ENCODE peak calls at places on chromosomes 6 and 20, in eight cellular contexts. U is HL-60; J is GM10248; I is CD8-positive, alpha-beta T cell; D is spleen; V is cardiac fibroblast; Y is stomach; K is psoas muscle. L is an unnamed sample.

GRCh38 chr6:134074151-134074712 is 21.8 kb upstream of the SLC2A12 start:
- DNase-seq in K (no peak), U (no peak), V (no peak), I (no peak), Y (no peak), D (no peak), J (no peak), L (peak)

GRCh38 chr6:165298426-165298825 is 11.0 kb downstream of the C6orf118 start:
- DNase-seq in U (no peak), Y (no peak), K (no peak), D (no peak), V (no peak), I (no peak), J (no peak), L (no peak)

GRCh38 chr20:64065973-64066341 is 3.0 kb downstream of the TCEA2 start:
- DNase-seq in V (peak), J (peak), K (no peak), D (no peak), U (no peak), Y (no peak), I (no peak), L (no peak)

GRCh38 chr6:42410861-42411260 is 40.9 kb downstream of the TRERF1 start:
- DNase-seq in K (no peak), V (no peak), Y (no peak), D (no peak), U (no peak), I (peak), J (no peak), L (no peak)

GRCh38 chr6:157985378-157986155 is 3.9 kb downstream of the SYNJ2 start:
- DNase-seq in K (no peak), U (no peak), D (peak), Y (no peak), V (no peak), J (no peak), I (no peak), L (no peak)

GRCh38 chr20:20549699-20550098 is 162.7 kb downstream of the RALGAPA2 start:
- DNase-seq in K (no peak), Y (no peak), U (no peak), V (peak), I (no peak), D (no peak), J (no peak), L (no peak)

GRCh38 chr6:130885392-130886192 is 58.4 kb downstream of the SMLR1 start:
- DNase-seq in Y (peak), V (peak), K (no peak), U (peak), D (no peak), J (peak), I (peak), L (peak)

GRCh38 chr6:111503194-111503593 is 20.2 kb upstream of the REV3L start:
- DNase-seq in U (no peak), I (no peak), V (no peak), J (no peak), K (no peak), D (no peak), Y (no peak), L (no peak)

GRCh38 chr20:43506238-43506637 is 1.3 kb upstream of the L3MBTL1 start:
- DNase-seq in Y (no peak), J (no peak), U (no peak), K (no peak), D (no peak), I (no peak), V (no peak), L (no peak)

GRCh38 chr6:148343028-148343374 is 363 bp downstream of the SASH1 start:
- DNase-seq in Y (no peak), V (no peak), J (no peak), D (peak), U (no peak), K (peak), I (no peak), L (no peak)

GRCh38 chr20:23641936-23642751 is 4.4 kb upstream of the CST3 start:
- DNase-seq in V (peak), U (peak), D (no peak), I (no peak), K (peak), Y (no peak), J (no peak), L (no peak)

GRCh38 chr6:26660096-26660425 is 515 bp upstream of the ZNF322 start:
- DNase-seq in K (no peak), J (peak), I (no peak), Y (no peak), D (no peak), V (peak), U (no peak), L (no peak)

GRCh38 chr20:36742558-36742957 is 3.3 kb downstream of the NDRG3 start:
- DNase-seq in V (no peak), J (no peak), Y (no peak), U (no peak), D (no peak), I (no peak), K (no peak), L (no peak)

GRCh38 chr20:36744764-36745191 is 1.1 kb downstream of the NDRG3 start:
- DNase-seq in K (peak), I (no peak), Y (peak), J (no peak), D (no peak), V (peak), U (no peak), L (no peak)

GRCh38 chr20:36744243-36744642 is 1.6 kb downstream of the NDRG3 start:
- DNase-seq in J (no peak), Y (no peak), D (no peak), V (no peak), U (no peak), K (no peak), I (no peak), L (no peak)

GRCh38 chr20:36745927-36746659 is at the start of gene NDRG3:
- DNase-seq in I (peak), J (peak), K (peak), Y (peak), V (peak), U (peak), D (peak), L (peak)

DNA sequence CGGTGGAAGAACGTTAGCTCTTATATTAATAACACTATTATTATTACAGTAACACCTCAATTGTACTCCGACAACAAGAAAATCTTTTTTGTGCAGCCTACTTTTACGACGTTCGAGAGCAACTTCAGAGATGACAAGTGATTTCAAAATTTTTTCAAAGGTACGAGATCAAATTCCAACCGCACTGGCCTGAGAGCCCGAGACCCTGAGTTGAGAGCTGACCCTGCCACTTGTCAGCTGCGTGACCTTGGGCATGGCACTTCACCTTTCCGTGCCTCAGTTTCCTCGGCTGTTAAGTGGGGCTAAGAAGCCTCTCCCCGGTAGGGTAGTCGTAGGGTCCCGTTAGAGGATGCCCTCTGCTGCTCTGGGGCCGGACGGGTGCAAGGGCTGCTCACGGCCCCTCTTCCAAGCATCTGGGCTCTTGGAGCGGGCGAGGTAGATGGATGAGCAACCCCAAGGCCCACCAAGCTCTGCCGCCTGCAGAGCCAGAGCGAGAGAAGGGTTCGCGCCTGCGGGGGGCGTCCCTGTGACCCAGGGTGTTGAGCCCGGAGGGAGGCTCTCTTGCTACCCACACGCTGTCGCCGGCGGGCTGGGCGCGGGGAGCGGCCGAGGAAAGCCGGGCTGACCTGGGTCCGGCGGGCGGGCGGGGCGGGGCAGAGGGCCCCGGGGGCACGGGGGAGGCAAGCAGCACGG is 510 bp downstream of the NDRG3 start:
- DNase-seq in Y (peak), V (no peak), U (no peak), J (no peak), I (no peak), D (no peak), K (peak), L (no peak)
- TF ChIP-seq CTCF in Y (no peak), V (no peak), U (no peak), J (peak), I (no peak), D (no peak), K (no peak), L (no peak)

GRCh38 chr6:44603044-44603686 is 215.7 kb downstream of the CDC5L start:
- DNase-seq in U (no peak), K (no peak), D (no peak), J (no peak), Y (no peak), I (no peak), V (no peak), L (no peak)
- TF ChIP-seq CTCF in U (no peak), K (no peak), D (no peak), J (no peak), Y (no peak), I (no peak), V (no peak), L (no peak)

GRCh38 chr6:33851959-33852358 is 48.2 kb upstream of the MLN start:
- DNase-seq in Y (no peak), J (no peak), K (no peak), U (no peak), I (no peak), V (peak), D (no peak), L (peak)
- TF ChIP-seq CTCF in Y (no peak), J (peak), K (no peak), U (peak), I (no peak), V (peak), D (no peak), L (peak)

GRCh38 chr6:153108320-153108719 is 22.8 kb downstream of the RGS17 start:
- DNase-seq in I (no peak), V (peak), Y (no peak), D (no peak), K (no peak), J (no peak), U (no peak), L (no peak)
- TF ChIP-seq CTCF in I (no peak), V (peak), Y (peak), D (no peak), K (no peak), J (no peak), U (no peak), L (peak)

GRCh38 chr6:87026961-87027360 is 67.9 kb downstream of the CGA start:
- DNase-seq in K (no peak), I (no peak), U (no peak), J (no peak), D (no peak), Y (no peak), V (no peak), L (no peak)

GRCh38 chr6:87029711-87030314 is 65.1 kb downstream of the CGA start:
- DNase-seq in J (peak), K (no peak), D (no peak), U (peak), I (no peak), V (peak), Y (no peak), L (no peak)
- TF ChIP-seq CTCF in J (peak), K (peak), D (no peak), U (peak), I (peak), V (peak), Y (peak), L (peak)

GRCh38 chr20:13788167-13788834 is 3.5 kb downstream of the NDUFAF5 start:
- DNase-seq in D (no peak), K (no peak), Y (peak), I (no peak), V (peak), J (peak), U (no peak), L (no peak)
- TF ChIP-seq CTCF in D (no peak), K (peak), Y (no peak), I (peak), V (peak), J (peak), U (peak), L (peak)

GRCh38 chr20:4227085-4227821 is 211.9 kb upstream of the RNF24 start:
- DNase-seq in V (peak), J (no peak), Y (no peak), I (no peak), K (no peak), U (no peak), D (no peak), L (no peak)
- TF ChIP-seq CTCF in V (peak), J (peak), Y (no peak), I (no peak), K (no peak), U (peak), D (no peak), L (peak)

DNA sequence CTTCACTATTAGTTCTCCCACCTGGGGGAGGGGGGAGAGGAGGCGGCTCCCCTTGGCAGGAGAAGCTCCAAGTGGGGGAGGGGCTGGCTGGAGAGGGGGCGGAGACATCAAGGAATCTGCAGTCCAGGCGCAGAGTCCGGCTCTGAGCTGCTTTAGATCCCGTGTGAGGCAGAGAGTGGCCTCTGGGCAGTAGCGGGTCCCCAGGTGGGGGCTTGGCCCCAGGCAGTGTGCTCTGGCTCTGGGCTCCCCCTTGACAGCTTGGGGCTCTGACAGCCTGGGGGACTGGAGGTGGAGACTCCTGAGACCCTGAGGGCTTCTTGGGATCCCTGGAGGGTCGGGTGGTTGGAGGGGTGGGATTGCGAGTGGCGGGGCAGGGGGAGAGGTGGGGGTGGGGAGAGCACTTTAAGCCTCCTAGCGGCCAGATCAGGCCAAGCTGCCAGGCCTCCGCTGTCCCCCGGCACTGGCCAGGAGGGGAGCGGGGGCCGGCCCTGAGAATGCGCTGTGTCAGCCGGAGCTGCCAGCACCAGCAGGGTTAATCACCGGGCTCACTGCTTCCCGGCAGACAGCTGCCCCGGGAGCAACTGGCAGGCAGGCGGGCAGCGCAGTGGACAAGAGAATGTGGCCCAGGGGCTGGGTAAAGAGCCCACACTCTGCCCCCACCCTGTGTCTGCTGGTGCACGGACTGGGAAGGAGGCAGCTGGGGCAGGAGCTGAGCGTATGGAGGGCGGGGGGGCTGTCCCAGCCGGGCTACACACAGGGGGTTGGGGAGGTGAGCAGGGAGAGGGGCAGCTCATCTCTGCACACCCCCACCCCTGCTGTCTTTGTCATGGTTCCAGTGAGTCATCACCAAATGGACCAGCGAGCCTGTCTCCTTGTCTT is 1.8 kb upstream of the LAMA5 start:
- DNase-seq in V (peak), J (no peak), I (no peak), U (no peak), D (no peak), K (peak), Y (peak), L (peak)
- TF ChIP-seq CTCF in V (peak), J (peak), I (no peak), U (no peak), D (no peak), K (peak), Y (no peak), L (peak)

GRCh38 chr20:32435449-32436107 is 77.4 kb downstream of the ASXL1 start:
- DNase-seq in D (no peak), K (no peak), Y (no peak), J (no peak), I (no peak), U (no peak), V (no peak), L (no peak)

GRCh38 chr20:32431457-32431856 is 73.3 kb downstream of the ASXL1 start:
- DNase-seq in D (no peak), U (no peak), I (no peak), K (no peak), Y (no peak), J (no peak), V (no peak), L (no peak)

GRCh38 chr20:32434434-32434833 is 76.3 kb downstream of the ASXL1 start:
- DNase-seq in J (no peak), Y (no peak), V (no peak), I (no peak), D (no peak), U (no peak), K (no peak), L (no peak)

GRCh38 chr20:32432277-32432676 is 74.1 kb downstream of the ASXL1 start:
- DNase-seq in D (no peak), Y (no peak), V (no peak), U (no peak), J (no peak), I (no peak), K (no peak), L (no peak)

DNA sequence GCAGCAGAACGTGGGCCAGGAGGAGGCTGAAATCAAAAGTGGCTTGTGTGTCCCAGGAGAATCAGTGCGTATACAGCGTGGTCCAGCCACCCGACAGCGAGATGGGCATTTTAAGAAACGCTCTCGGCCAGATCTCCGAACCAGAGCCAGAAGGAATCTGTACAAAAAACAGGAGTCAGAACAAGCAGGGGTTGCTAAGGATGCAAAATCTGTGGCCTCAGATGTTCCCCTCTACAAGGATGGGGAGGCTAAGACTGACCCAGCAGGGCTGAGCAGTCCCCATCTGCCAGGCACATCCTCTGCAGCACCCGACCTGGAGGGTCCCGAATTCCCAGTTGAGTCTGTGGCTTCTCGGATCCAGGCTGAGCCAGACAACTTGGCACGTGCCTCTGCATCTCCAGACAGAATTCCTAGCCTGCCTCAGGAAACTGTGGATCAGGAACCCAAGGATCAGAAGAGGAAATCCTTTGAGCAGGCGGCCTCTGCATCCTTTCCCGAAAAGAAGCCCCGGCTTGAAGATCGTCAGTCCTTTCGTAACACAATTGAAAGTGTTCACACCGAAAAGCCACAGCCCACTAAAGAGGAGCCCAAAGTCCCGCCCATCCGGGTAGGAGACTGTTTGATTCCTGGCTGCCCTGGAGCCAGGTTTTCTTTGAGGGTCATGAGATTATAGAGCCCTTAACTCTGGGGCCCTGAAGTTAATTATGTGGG is 75.3 kb downstream of the ASXL1 start:
- DNase-seq in I (no peak), D (no peak), J (no peak), K (no peak), Y (no peak), U (no peak), V (no peak), L (no peak)
- TF ChIP-seq CTCF in I (no peak), D (no peak), J (no peak), K (no peak), Y (no peak), U (no peak), V (no peak), L (no peak)